ENCODE peak calls at places on chromosomes 11 and 22, in four cellular contexts. K is colonic mucosa, U is BJ, H is upper lobe of left lung. F is an unnamed sample.

GRCh38 chr22:39309881-39310714 is 9.3 kb downstream of the RPL3 start:
- DNase-seq in K (no peak), U (no peak), H (no peak), F (no peak)

GRCh38 chr11:28366549-28367341 is 258.6 kb downstream of the METTL15 start:
- DNase-seq in K (no peak), U (no peak), H (no peak), F (no peak)

GRCh38 chr11:93686812-93687211 is 25.3 kb downstream of the CEP295 start:
- DNase-seq in K (no peak), U (peak; percentile 29), H (no peak), F (no peak)

GRCh38 chr11:126748097-126748756 is 252.3 kb downstream of the KIRREL3 start:
- DNase-seq in K (no peak), U (no peak), H (peak; percentile 57), F (no peak)

GRCh38 chr22:17233348-17234043 is 14.3 kb upstream of the ADA2 start:
- DNase-seq in K (no peak), U (no peak), H (no peak), F (no peak)

GRCh38 chr22:22835242-22835641 is 52.4 kb upstream of the IGLL5 start:
- DNase-seq in K (no peak), U (no peak), H (no peak), F (peak; percentile 20)

GRCh38 chr11:91773090-91773489 is 451.5 kb upstream of the FAT3 start:
- DNase-seq in K (no peak), U (no peak), H (no peak), F (no peak)

GRCh38 chr22:34800265-34800664 is 265.7 kb upstream of the ISX start:
- DNase-seq in K (no peak), U (peak; percentile 12), H (no peak), F (no peak)

GRCh38 chr11:70711095-70711910 is 313.0 kb downstream of the CTTN start:
- DNase-seq in K (no peak), U (no peak), H (no peak), F (no peak)

GRCh38 chr22:33844273-33844672 is 76.0 kb downstream of the LARGE1 start:
- DNase-seq in K (no peak), U (no peak), H (no peak), F (no peak)

GRCh38 chr11:130653838-130654601 is 205.6 kb downstream of the ADAMTS15 start:
- DNase-seq in K (peak; percentile 61), U (no peak), H (peak; percentile 86), F (peak; percentile 87)
- H3K4me3 ChIP-seq in K (no peak overlapping the region), U (no peak overlapping the region), H (no peak overlapping the region), F (no peak overlapping the region)

DNA sequence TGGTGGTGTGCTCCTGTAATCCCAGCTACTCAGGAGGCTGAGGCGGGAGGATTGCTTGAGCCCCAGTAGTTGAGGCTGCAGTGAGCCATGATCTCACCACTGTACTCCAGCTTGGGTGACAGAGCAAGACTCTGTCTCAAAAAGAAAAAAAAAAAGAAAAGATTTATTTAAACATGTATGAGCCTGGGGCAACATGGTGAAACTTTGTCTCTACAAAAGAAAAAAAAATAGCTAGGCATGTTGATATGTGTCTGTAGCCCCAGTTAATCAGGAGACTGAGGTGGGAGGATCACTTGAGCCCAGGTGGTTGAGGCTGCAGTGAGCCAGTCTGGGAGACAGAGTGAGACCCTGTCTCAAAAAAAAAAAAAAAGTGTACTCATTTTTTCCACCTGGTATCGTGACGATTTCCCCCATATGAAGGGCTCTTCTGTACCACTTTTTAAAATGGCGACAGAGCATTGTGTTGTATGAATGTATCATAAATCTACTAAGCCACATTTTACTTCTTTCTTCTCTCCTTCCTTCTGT is 16.4 kb upstream of the KCTD14 start:
- DNase-seq in K (no peak), U (no peak), H (no peak), F (no peak)
- H3K4me3 ChIP-seq in K (no peak overlapping the region), U (no peak overlapping the region), H (no peak overlapping the region), F (no peak overlapping the region)

GRCh38 chr11:66411323-66411722 is 9.5 kb upstream of the NPAS4 start:
- DNase-seq in K (no peak), U (no peak), H (no peak), F (no peak)
- H3K4me3 ChIP-seq in K (no peak overlapping the region), U (no peak overlapping the region), H (no peak overlapping the region), F (no peak overlapping the region)

GRCh38 chr11:95242990-95243590 is 12.1 kb upstream of the SESN3 start:
- DNase-seq in K (no peak), U (no peak), H (no peak), F (no peak)

GRCh38 chr11:95243658-95244057 is 12.7 kb upstream of the SESN3 start:
- DNase-seq in K (no peak), U (no peak), H (no peak), F (no peak)

GRCh38 chr11:95239871-95240648 is 9.1 kb upstream of the SESN3 start:
- DNase-seq in K (no peak), U (no peak), H (no peak), F (no peak)

GRCh38 chr11:95241673-95242072 is 10.7 kb upstream of the SESN3 start:
- DNase-seq in K (no peak), U (no peak), H (no peak), F (no peak)

DNA sequence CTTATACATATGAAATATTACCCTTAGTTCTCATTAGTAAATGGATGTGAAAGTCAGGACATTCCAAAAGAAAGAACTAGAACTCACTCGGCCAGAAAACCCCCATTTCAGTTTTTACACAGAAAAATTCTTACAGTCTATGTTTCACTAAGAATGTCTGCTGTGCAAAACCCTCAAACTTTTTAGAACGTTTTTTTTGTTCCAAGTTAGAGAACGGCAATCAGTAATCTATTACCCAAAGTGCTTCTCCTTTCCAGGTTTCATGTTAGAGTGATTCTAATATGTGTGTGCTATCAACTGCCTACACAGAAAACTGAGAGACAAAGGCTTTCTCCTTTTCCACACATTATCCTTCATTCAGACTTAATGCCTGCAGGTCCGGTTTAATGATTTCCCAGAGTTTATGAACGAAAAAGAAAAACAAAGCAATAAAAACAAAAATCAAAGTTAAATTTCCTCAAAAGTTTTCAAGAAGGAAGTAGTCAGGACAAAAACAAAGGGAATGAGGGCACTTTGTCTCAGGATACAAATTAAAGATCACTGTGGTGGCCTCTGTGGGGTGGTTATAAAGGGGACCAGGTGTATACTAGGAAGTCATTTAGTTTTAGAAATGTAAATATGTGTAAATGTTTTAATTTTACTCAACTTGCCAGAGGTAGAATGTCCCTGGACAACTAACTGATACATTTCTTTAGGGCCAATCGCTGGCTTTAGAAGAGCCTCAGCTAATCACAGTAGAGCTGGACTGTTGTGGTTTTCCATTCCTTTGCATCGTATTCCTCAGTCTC is 11.4 kb upstream of the SESN3 start:
- DNase-seq in K (peak; percentile 39), U (no peak), H (no peak), F (no peak)
- H3K4me3 ChIP-seq in K (no peak overlapping the region), U (no peak overlapping the region), H (no peak overlapping the region), F (no peak overlapping the region)